ENCODE peak calls at places on chromosomes 7 and 10, in six cellular contexts. E is MM.1S; B is GM12865; L is stimulated activated CD4-positive, alpha-beta T cell treated with anti-CD3 and anti-CD28 coated beads, Interleukin-15, amount 100 ng/mL, for 1 hour; T is neural crest cell; M is T-helper 1 cell. K is an unnamed sample.

GRCh38 chr10:18179901-18180300 is 39.7 kb downstream of the CACNB2 start:
- DNase-seq in E (no peak), B (no peak), L (no peak), T (no peak), M (no peak), K (no peak)

GRCh38 chr7:115299379-115300038 is 377.6 kb downstream of the MDFIC start:
- DNase-seq in E (no peak), B (no peak), L (no peak), T (no peak), M (no peak), K (no peak)

GRCh38 chr10:76036962-76037361 is 605.5 kb downstream of the LRMDA start:
- DNase-seq in E (no peak), B (no peak), L (no peak), T (no peak), M (no peak), K (no peak)

GRCh38 chr7:39754326-39755120 is 131.2 kb downstream of the RALA start:
- DNase-seq in E (no peak), B (no peak), L (no peak), T (no peak), M (no peak), K (no peak)

GRCh38 chr10:48523820-48524758 is 80.8 kb downstream of the ARHGAP22 start:
- DNase-seq in E (no peak), B (no peak), L (no peak), T (peak; percentile 50), M (no peak), K (peak; percentile 72)

GRCh38 chr7:46162582-46162981 is 241.5 kb upstream of the IGFBP3 start:
- DNase-seq in E (no peak), B (no peak), L (no peak), T (no peak), M (no peak), K (no peak)

GRCh38 chr7:3533040-3533439 is 232.0 kb downstream of the SDK1 start:
- DNase-seq in E (no peak), B (no peak), L (no peak), T (no peak), M (no peak), K (no peak)

GRCh38 chr10:96618648-96619047 is 31.8 kb upstream of the TM9SF3 start:
- DNase-seq in E (no peak), B (no peak), L (no peak), T (no peak), M (no peak), K (no peak)

GRCh38 chr10:88309365-88309764 is 273.8 kb downstream of the RNLS start:
- DNase-seq in E (no peak), B (no peak), L (no peak), T (no peak), M (no peak), K (no peak)

GRCh38 chr7:125926621-125927020 is 997.0 kb upstream of the POT1 start:
- DNase-seq in E (no peak), B (no peak), L (no peak), T (no peak), M (no peak), K (no peak)

GRCh38 chr7:77995717-77996116 is 197.1 kb downstream of the PHTF2 start:
- DNase-seq in E (no peak), B (no peak), L (no peak), T (no peak), M (no peak), K (no peak)

GRCh38 chr7:149414745-149415390 is 46.0 kb downstream of the ZNF777 start:
- DNase-seq in E (no peak), B (no peak), L (peak; percentile 54), T (peak; percentile 59), M (peak; percentile 49), K (no peak)

GRCh38 chr7:123492485-123492884 is 41.9 kb downstream of the IQUB start:
- DNase-seq in E (no peak), B (peak; percentile 8), L (no peak), T (no peak), M (no peak), K (no peak)

GRCh38 chr7:50555594-50556140 is 9.5 kb downstream of the DDC start:
- DNase-seq in E (no peak), B (no peak), L (no peak), T (no peak), M (no peak), K (no peak)

GRCh38 chr10:59336632-59337031 is 25.7 kb downstream of the FAM13C start:
- DNase-seq in E (no peak), B (no peak), L (no peak), T (no peak), M (no peak), K (no peak)

GRCh38 chr10:24439935-24440334 is 231.0 kb downstream of the KIAA1217 start:
- DNase-seq in E (no peak), B (no peak), L (no peak), T (no peak), M (no peak), K (no peak)

K was measured in suprapubic skin.